ENCODE peak calls at places on chromosomes 16 and 17, in nine cellular contexts. O is lung; A is progenitor cell of endocrine pancreas; V is GM23248; R is stimulated activated CD4-positive, alpha-beta T cell treated with anti-CD3 and anti-CD28 coated beads, Interleukin-2, amount 100 ng/mL, for 24 hours; B is left ventricle myocardium inferior; S is breast epithelium; J is Caco-2; C is stimulated activated CD8-positive, alpha-beta memory T cell treated with anti-CD3 and anti-CD28 coated beads, Interleukin-4, amount 100 ng/mL, for 24 hours. I is an unnamed sample.

GRCh38 chr16:23351360-23351759 is 49.3 kb downstream of the SCNN1B start:
- DNase-seq in O (no peak), A (no peak), V (no peak), R (no peak), B (no peak), S (no peak), J (no peak), C (no peak), I (no peak)

GRCh38 chr16:58448890-58449289 is 51.1 kb upstream of the NDRG4 start:
- DNase-seq in O (no peak), A (no peak), V (no peak), R (no peak), B (no peak), S (no peak), J (no peak), C (no peak), I (no peak)

GRCh38 chr17:39402890-39403605 is 1.6 kb upstream of the FBXL20 start:
- DNase-seq in O (no peak), A (no peak), V (no peak), R (no peak), B (no peak), S (no peak), J (no peak), C (no peak), I (no peak)

GRCh38 chr16:86894168-86894567 is 315.8 kb downstream of the FOXL1 start:
- DNase-seq in O (no peak), A (no peak), V (no peak), R (no peak), B (no peak), S (no peak), J (no peak), C (no peak), I (no peak)

GRCh38 chr16:4111748-4112696 is 4.2 kb downstream of the ADCY9 start:
- DNase-seq in O (no peak), A (no peak), V (peak; percentile 80), R (no peak), B (no peak), S (no peak), J (no peak), C (no peak), I (no peak)

GRCh38 chr16:2086136-2086742 is 38.5 kb downstream of the TSC2 start:
- DNase-seq in O (no peak), A (no peak), V (no peak), R (no peak), B (no peak), S (peak; percentile 69), J (no peak), C (no peak), I (no peak)

GRCh38 chr17:80565347-80566053 is 20.9 kb downstream of the RPTOR start:
- DNase-seq in O (no peak), A (no peak), V (no peak), R (no peak), B (no peak), S (no peak), J (peak; percentile 51), C (no peak), I (no peak)

GRCh38 chr16:15811778-15812750 is 44.8 kb downstream of the MYH11 start:
- DNase-seq in O (no peak), A (no peak), V (peak; percentile 95), R (no peak), B (no peak), S (peak; percentile 44), J (no peak), C (no peak), I (no peak)

GRCh38 chr17:80527016-80527645 is 17.5 kb upstream of the RPTOR start:
- DNase-seq in O (no peak), A (no peak), V (peak; percentile 60), R (no peak), B (no peak), S (no peak), J (no peak), C (no peak), I (no peak)

GRCh38 chr16:85321856-85322271 is 209.6 kb upstream of the CIBAR2 start:
- DNase-seq in O (peak; percentile 80), A (no peak), V (peak; percentile 96), R (no peak), B (peak; percentile 96), S (peak; percentile 87), J (no peak), C (no peak), I (no peak)

GRCh38 chr16:47734987-47735594 is 274.0 kb downstream of the PHKB start:
- DNase-seq in O (peak; percentile 62), A (no peak), V (no peak), R (no peak), B (no peak), S (no peak), J (no peak), C (no peak), I (no peak)

GRCh38 chr16:534089-534635 is 6.7 kb downstream of the CAPN15 start:
- DNase-seq in O (no peak), A (no peak), V (no peak), R (no peak), B (no peak), S (no peak), J (peak; percentile 88), C (no peak), I (no peak)

GRCh38 chr16:2769675-2770056 is 7.4 kb downstream of the ELOB start:
- DNase-seq in O (peak; percentile 44), A (no peak), V (peak; percentile 52), R (no peak), B (no peak), S (peak; percentile 64), J (no peak), C (no peak), I (no peak)

GRCh38 chr16:3021449-3022207 is 1.5 kb downstream of the TNFRSF12A start:
- DNase-seq in O (peak; percentile 88), A (peak; percentile 81), V (peak; percentile 99), R (peak; percentile 90), B (peak; percentile 84), S (peak; percentile 84), J (peak; percentile 91), C (peak; percentile 77), I (no peak)

GRCh38 chr16:31487720-31488629 is 5.1 kb downstream of the SLC5A2 start:
- DNase-seq in O (peak; percentile 80), A (peak; percentile 30), V (peak; percentile 53), R (peak; percentile 68), B (peak; percentile 37), S (no peak), J (peak; percentile 78), C (peak; percentile 48), I (no peak)

GRCh38 chr17:3796822-3797170 is 4.2 kb downstream of the ITGAE start:
- DNase-seq in O (no peak), A (no peak), V (no peak), R (no peak), B (no peak), S (no peak), J (no peak), C (peak; percentile 54), I (no peak)

GRCh38 chr17:79246226-79246794 is 171.7 kb downstream of the ENGASE start:
- DNase-seq in O (no peak), A (no peak), V (no peak), R (no peak), B (no peak), S (no peak), J (no peak), C (no peak), I (no peak)

GRCh38 chr16:23823475-23824407 is 12.0 kb upstream of the PRKCB start:
- DNase-seq in O (no peak), A (no peak), V (no peak), R (no peak), B (no peak), S (no peak), J (no peak), C (no peak), I (no peak)

GRCh38 chr17:48767263-48767774 is 38.8 kb upstream of the HOXB13 start:
- DNase-seq in O (no peak), A (no peak), V (peak; percentile 44), R (no peak), B (no peak), S (no peak), J (no peak), C (no peak), I (no peak)

GRCh38 chr17:45020354-45021138 is 30.9 kb downstream of the DCAKD start:
- DNase-seq in O (no peak), A (no peak), V (no peak), R (no peak), B (no peak), S (peak; percentile 49), J (no peak), C (no peak), I (no peak)

GRCh38 chr17:57915980-57916757 is 39.0 kb downstream of the CUEDC1 start:
- DNase-seq in O (no peak), A (peak; percentile 60), V (no peak), R (no peak), B (no peak), S (no peak), J (no peak), C (no peak), I (no peak)

GRCh38 chr16:13313351-13313750 is 412.0 kb downstream of the SHISA9 start:
- DNase-seq in O (no peak), A (no peak), V (no peak), R (no peak), B (no peak), S (no peak), J (no peak), C (no peak), I (no peak)

GRCh38 chr16:21701271-21701670 is 37.5 kb downstream of the OTOA start:
- DNase-seq in O (no peak), A (no peak), V (no peak), R (no peak), B (no peak), S (no peak), J (no peak), C (no peak), I (no peak)

GRCh38 chr16:60792437-60792836 is 1243.8 kb downstream of the CDH8 start:
- DNase-seq in O (no peak), A (no peak), V (no peak), R (no peak), B (no peak), S (no peak), J (no peak), C (no peak), I (no peak)

GRCh38 chr17:48998557-48999440 is 1.6 kb downstream of the IGF2BP1 start:
- DNase-seq in O (no peak), A (no peak), V (peak; percentile 13), R (no peak), B (no peak), S (no peak), J (no peak), C (no peak), I (no peak)

GRCh38 chr17:41500131-41500911 is 5.1 kb downstream of the KRT13 start:
- DNase-seq in O (no peak), A (no peak), V (peak; percentile 86), R (no peak), B (no peak), S (no peak), J (no peak), C (no peak), I (no peak)

GRCh38 chr16:64950731-64951130 is 171.1 kb downstream of the CDH11 start:
- DNase-seq in O (no peak), A (no peak), V (no peak), R (no peak), B (no peak), S (no peak), J (no peak), C (no peak), I (no peak)

GRCh38 chr16:81695431-81695890 is 83.6 kb upstream of the PLCG2 start:
- DNase-seq in O (no peak), A (no peak), V (no peak), R (no peak), B (no peak), S (peak; percentile 76), J (no peak), C (no peak), I (no peak)

GRCh38 chr17:45782889-45783592 is 1.1 kb upstream of the CRHR1 start:
- DNase-seq in O (no peak), A (peak; percentile 61), V (peak; percentile 31), R (peak; percentile 67), B (no peak), S (no peak), J (no peak), C (peak; percentile 26), I (no peak)

GRCh38 chr16:20102021-20102420 is 28.3 kb upstream of the GPR139 start:
- DNase-seq in O (no peak), A (no peak), V (no peak), R (no peak), B (no peak), S (no peak), J (no peak), C (no peak), I (no peak)

GRCh38 chr17:83122834-83123233 is 43.4 kb downstream of the METRNL start:
- DNase-seq in O (no peak), A (no peak), V (peak; percentile 93), R (no peak), B (no peak), S (no peak), J (no peak), C (no peak), I (no peak)

I was measured in iPS DF 19.7.